ENCODE peak calls at places on chromosomes 16 and 17, in four cellular contexts. K is GM12878, U is K562, G is HepG2. E is an unnamed sample.

GRCh38 chr16:72198021-72198420 is 26.1 kb upstream of the PMFBP1 start:
- DNase-seq in K (no peak), U (peak; percentile 14), G (no peak), E (no peak)

GRCh38 chr17:74920679-74921044 is 2.4 kb downstream of the USH1G start:
- DNase-seq in K (no peak), U (peak; percentile 59), G (no peak), E (no peak)

GRCh38 chr17:72363336-72363620 is 242.5 kb downstream of the SOX9 start:
- DNase-seq in K (no peak), U (no peak), G (no peak), E (no peak)

GRCh38 chr17:74922694-74923537 is at the start of gene USH1G:
- DNase-seq in K (no peak), U (peak; percentile 91), G (no peak), E (peak; percentile 77)

GRCh38 chr16:55494994-55495421 is 13.9 kb upstream of the LPCAT2 start:
- DNase-seq in K (no peak), U (no peak), G (peak; percentile 49), E (no peak)

GRCh38 chr16:27718136-27718766 is 168.3 kb downstream of the KATNIP start:
- DNase-seq in K (no peak), U (no peak), G (peak; percentile 43), E (no peak)

GRCh38 chr16:29315916-29316517 is 90.5 kb downstream of the NPIPB11 start:
- DNase-seq in K (no peak), U (no peak), G (no peak), E (no peak)

GRCh38 chr17:79005063-79005861 is 4.3 kb downstream of the CANT1 start:
- DNase-seq in K (no peak), U (no peak), G (no peak), E (no peak)

GRCh38 chr17:60493847-60494321 is 32.2 kb downstream of the APPBP2 start:
- DNase-seq in K (no peak), U (no peak), G (no peak), E (no peak)

GRCh38 chr17:70080541-70081347 is 5.7 kb downstream of the KCNJ16 start:
- DNase-seq in K (no peak), U (no peak), G (no peak), E (no peak)

GRCh38 chr16:57701759-57702371 is 7.3 kb downstream of the DRC7 start:
- DNase-seq in K (no peak), U (no peak), G (no peak), E (no peak)

GRCh38 chr17:41966453-41967140 is at the start of gene CNP:
- DNase-seq in K (peak; percentile 49), U (peak; percentile 97), G (peak; percentile 82), E (peak; percentile 90)

GRCh38 chr17:41968676-41969075 is 2.1 kb downstream of the CNP start:
- DNase-seq in K (no peak), U (no peak), G (no peak), E (no peak)

GRCh38 chr17:41965694-41966375 is 760 bp upstream of the CNP start:
- DNase-seq in K (no peak), U (peak; percentile 81), G (peak; percentile 88), E (peak; percentile 46)

GRCh38 chr17:41967921-41968578 is 1.5 kb downstream of the CNP start:
- DNase-seq in K (no peak), U (no peak), G (no peak), E (no peak)

GRCh38 chr17:41967141-41967920 is 736 bp downstream of the CNP start:
- DNase-seq in K (no peak), U (peak; percentile 76), G (peak; percentile 82), E (peak; percentile 34)
- TF ChIP-seq TARDBP in K (peak; percentile 46), U (no peak), G (no peak), E (no peak)

GRCh38 chr17:76199466-76199865 is 40.8 kb downstream of the RNF157 start:
- DNase-seq in K (no peak), U (no peak), G (no peak), E (no peak)
- TF ChIP-seq TARDBP in K (no peak), U (no peak), G (no peak), E (no peak)

GRCh38 chr17:46994993-46995392 is 15.9 kb upstream of the RPRML start:
- DNase-seq in K (no peak), U (no peak), G (no peak), E (no peak)

GRCh38 chr17:46989637-46990431 is 10.8 kb upstream of the RPRML start:
- DNase-seq in K (no peak), U (no peak), G (no peak), E (no peak)

GRCh38 chr17:46986401-46986800 is 7.3 kb upstream of the RPRML start:
- DNase-seq in K (no peak), U (no peak), G (no peak), E (no peak)

GRCh38 chr17:46995841-46996571 is 17.0 kb upstream of the RPRML start:
- DNase-seq in K (no peak), U (no peak), G (no peak), E (no peak)

DNA sequence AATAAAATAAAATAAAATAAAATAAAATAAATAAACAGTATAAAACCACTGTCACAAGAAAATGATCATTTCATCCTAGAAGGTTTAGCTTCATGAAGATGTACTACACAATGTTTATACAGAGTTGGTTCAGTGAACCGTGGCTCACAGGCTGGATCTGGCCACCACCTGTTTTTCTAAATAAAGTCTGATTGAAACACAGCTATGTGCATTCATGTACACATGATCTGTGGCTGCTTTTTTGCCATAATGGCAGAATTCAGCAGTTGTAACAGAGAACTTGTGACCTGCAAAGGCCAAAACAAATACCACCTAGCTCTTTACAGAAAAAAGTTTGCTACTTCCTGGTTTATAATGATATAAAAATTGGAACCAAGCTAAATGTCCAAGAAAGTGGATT is 12.6 kb upstream of the RPRML start:
- DNase-seq in K (no peak), U (no peak), G (no peak), E (no peak)
- TF ChIP-seq TARDBP in K (no peak), U (no peak), G (no peak), E (no peak)

GRCh38 chr17:67568961-67569360 is 148.8 kb upstream of the NOL11 start:
- DNase-seq in K (no peak), U (no peak), G (no peak), E (no peak)

GRCh38 chr17:67570797-67571196 is 146.9 kb upstream of the NOL11 start:
- DNase-seq in K (no peak), U (no peak), G (no peak), E (no peak)

GRCh38 chr17:67569873-67570272 is 147.9 kb upstream of the NOL11 start:
- DNase-seq in K (peak; percentile 57), U (no peak), G (no peak), E (no peak)

GRCh38 chr17:67573987-67574657 is 143.6 kb upstream of the NOL11 start:
- DNase-seq in K (no peak), U (no peak), G (no peak), E (no peak)

GRCh38 chr17:67571478-67571877 is 146.3 kb upstream of the NOL11 start:
- DNase-seq in K (no peak), U (no peak), G (no peak), E (no peak)
- TF ChIP-seq TARDBP in K (no peak), U (no peak), G (no peak), E (no peak)

GRCh38 chr16:49458656-49459445 is 85.2 kb downstream of the C16orf78 start:
- DNase-seq in K (no peak), U (no peak), G (no peak), E (no peak)
- TF ChIP-seq TARDBP in K (no peak), U (no peak), G (no peak), E (no peak)

GRCh38 chr17:80225230-80225629 is 5.0 kb downstream of the SLC26A11 start:
- DNase-seq in K (no peak), U (no peak), G (no peak), E (no peak)
- TF ChIP-seq TARDBP in K (no peak), U (no peak), G (no peak), E (no peak)

E was measured in HEK293T.